ENCODE peak calls at places on chromosomes 6 and 20, in ten cellular contexts. G is dorsolateral prefrontal cortex, O is hepatic stellate cell, X is GM19239, Q is mesothelial cell of epicardium, L is NCI-H2081 treated with DMSO at 0.1 percent for 48 hours, R is Calu3, P is GM04504, A is ELF-1, Y is right lobe of liver. J is an unnamed sample.

GRCh38 chr6:34928695-34929094 is 39.6 kb downstream of the ANKS1A start:
- DNase-seq in O (no peak), Y (no peak), P (no peak), Q (no peak), G (no peak), X (no peak), R (no peak), A (no peak), L (no peak), J (no peak)

GRCh38 chr6:136920858-136921520 is 1.1 kb upstream of the SLC35D3 start:
- DNase-seq in O (peak), Y (no peak), L (no peak), X (peak), P (no peak), R (peak), G (no peak), Q (no peak), A (peak), J (no peak)

GRCh38 chr20:1875762-1876161 is 19.4 kb upstream of the SIRPA start:
- DNase-seq in P (no peak), R (no peak), G (peak), A (peak), Q (no peak), O (no peak), L (no peak), Y (no peak), X (no peak), J (no peak)

GRCh38 chr6:68238097-68238597 is 396.9 kb upstream of the ADGRB3 start:
- DNase-seq in Y (no peak), A (no peak), R (no peak), G (no peak), L (no peak), X (no peak), Q (no peak), O (no peak), P (no peak), J (no peak)

GRCh38 chr20:47159166-47159565 is 197.3 kb downstream of the ZMYND8 start:
- DNase-seq in G (no peak), R (no peak), Y (no peak), Q (no peak), A (no peak), P (no peak), L (no peak), O (no peak), X (no peak), J (no peak)

GRCh38 chr6:146670161-146670560 is 71.4 kb downstream of the ADGB start:
- DNase-seq in Q (no peak), R (no peak), L (no peak), P (no peak), X (no peak), G (no peak), O (no peak), A (no peak), Y (no peak), J (no peak)

GRCh38 chr6:34223381-34223963 is 13.2 kb upstream of the HMGA1 start:
- DNase-seq in O (no peak), A (peak), Q (no peak), Y (no peak), L (no peak), R (no peak), X (no peak), P (no peak), G (no peak), J (no peak)

GRCh38 chr6:147438758-147439528 is 69.5 kb upstream of the SAMD5 start:
- DNase-seq in G (no peak), R (no peak), Y (no peak), O (no peak), X (no peak), P (no peak), Q (no peak), A (peak), L (no peak), J (no peak)

GRCh38 chr6:139124887-139125672 is 9.8 kb upstream of the HECA start:
- DNase-seq in Q (no peak), X (peak), R (peak), P (no peak), A (peak), Y (peak), O (peak), G (no peak), L (no peak), J (no peak)

GRCh38 chr6:143222758-143223334 is 162.2 kb downstream of the AIG1 start:
- DNase-seq in Y (no peak), X (no peak), G (no peak), L (no peak), R (no peak), P (no peak), A (no peak), Q (no peak), O (no peak), J (no peak)

GRCh38 chr6:116465246-116465645 is 4.1 kb downstream of the CALHM6 start:
- DNase-seq in L (no peak), Y (no peak), P (no peak), R (no peak), G (no peak), X (no peak), O (no peak), A (no peak), Q (no peak), J (no peak)

GRCh38 chr6:137808191-137808590 is 58.9 kb upstream of the TNFAIP3 start:
- DNase-seq in G (no peak), A (no peak), Y (no peak), P (peak), R (no peak), L (no peak), O (peak), Q (no peak), X (no peak), J (no peak)

GRCh38 chr6:41939091-41939847 is 2.3 kb downstream of the CCND3 start:
- DNase-seq in X (no peak), A (peak), O (peak), P (no peak), Y (peak), Q (no peak), G (no peak), R (no peak), L (no peak), J (no peak)

GRCh38 chr20:47574616-47575401 is 73.1 kb downstream of the NCOA3 start:
- DNase-seq in G (no peak), R (peak), O (no peak), P (no peak), Q (no peak), L (peak), X (no peak), A (no peak), Y (no peak), J (no peak)

GRCh38 chr6:9830808-9831207 is 584.1 kb downstream of the TFAP2A start:
- DNase-seq in A (no peak), Q (no peak), G (no peak), L (no peak), P (no peak), R (no peak), X (no peak), O (no peak), Y (no peak), J (no peak)

GRCh38 chr20:20360464-20360863 is 7.4 kb upstream of the INSM1 start:
- DNase-seq in L (peak), R (no peak), Q (no peak), P (peak), G (no peak), A (peak), O (peak), Y (no peak), X (peak), J (no peak)

GRCh38 chr6:46419576-46420002 is 71.7 kb downstream of the RCAN2 start:
- DNase-seq in L (no peak), Q (peak), X (no peak), G (no peak), P (peak), A (peak), R (peak), O (peak), Y (peak), J (peak)

GRCh38 chr20:17617212-17617867 is 47.5 kb downstream of the DSTN start:
- DNase-seq in L (no peak), X (peak), A (peak), Q (peak), G (peak), O (peak), Y (peak), P (no peak), R (peak), J (peak)

GRCh38 chr6:34412054-34412453 is 13.8 kb downstream of the RPS10 start:
- DNase-seq in O (no peak), X (no peak), R (no peak), Y (no peak), Q (no peak), A (no peak), L (no peak), G (peak), P (no peak), J (no peak)

GRCh38 chr6:146871613-146872465 is 273.1 kb downstream of the ADGB start:
- DNase-seq in Q (no peak), R (peak), L (no peak), P (peak), O (no peak), X (no peak), Y (no peak), G (no peak), A (no peak), J (no peak)